ENCODE peak calls at places on chromosome 11, in seven cellular contexts. E, M, L, G, Y, H and V are unnamed samples.
A peak's percentile ranks its signal among the peaks of the same experiment; 100 is the strongest.

GRCh38 chr11:50187220-50187619 is 154.5 kb downstream of the OR4C45 start:
- DNase-seq in E (no peak), M (no peak), L (peak; percentile 23), G (no peak), Y (no peak), H (no peak), V (no peak)

GRCh38 chr11:73532310-73532709 is 65.6 kb downstream of the FAM168A start:
- DNase-seq in E (no peak), M (no peak), L (no peak), G (no peak), Y (no peak), H (no peak), V (no peak)

GRCh38 chr11:73203790-73204189 is 14.3 kb upstream of the P2RY2 start:
- DNase-seq in E (no peak), M (no peak), L (no peak), G (no peak), Y (no peak), H (no peak), V (peak; percentile 10)

GRCh38 chr11:126173257-126173656 is 38.2 kb downstream of the RPUSD4 start:
- DNase-seq in E (no peak), M (no peak), L (no peak), G (no peak), Y (no peak), H (no peak), V (no peak)

GRCh38 chr11:68469642-68470041 is 9.1 kb downstream of the PPP6R3 start:
- DNase-seq in E (no peak), M (no peak), L (no peak), G (no peak), Y (no peak), H (no peak), V (no peak)

GRCh38 chr11:65573391-65574146 is 1.2 kb downstream of the FAM89B start:
- DNase-seq in E (no peak), M (no peak), L (no peak), G (no peak), Y (no peak), H (no peak), V (peak; percentile 49)

GRCh38 chr11:121318848-121319834 is 26.6 kb downstream of the SC5D start:
- DNase-seq in E (peak; percentile 74), M (peak; percentile 61), L (peak; percentile 83), G (peak; percentile 35), Y (peak; percentile 69), H (no peak), V (no peak)

GRCh38 chr11:11501546-11502274 is 120.1 kb downstream of the GALNT18 start:
- DNase-seq in E (no peak), M (no peak), L (no peak), G (no peak), Y (no peak), H (no peak), V (peak; percentile 23)

GRCh38 chr11:120780239-120780638 is 243.7 kb upstream of the TBCEL start:
- DNase-seq in E (no peak), M (no peak), L (no peak), G (no peak), Y (no peak), H (no peak), V (no peak)